ENCODE peak calls at places on chromosomes 12 and 14, in nine cellular contexts. R is B cell, Z is NCI-H2081, X is GM19239, Y is H7, L is frontal cortex, F is EL, T is HS-27A, I is endothelial cell. P is an unnamed sample.

GRCh38 chr12:111193977-111194702 is 174.8 kb downstream of the PHETA1 start:
- DNase-seq in R (no peak), Z (no peak), X (no peak), Y (no peak), L (no peak), F (no peak), T (no peak), I (no peak), P (no peak)

GRCh38 chr12:58774008-58774407 is 146.3 kb downstream of the LRIG3 start:
- DNase-seq in R (no peak), Z (no peak), X (no peak), Y (no peak), L (no peak), F (no peak), T (no peak), I (no peak), P (no peak)

GRCh38 chr12:39813776-39814175 is 194.2 kb upstream of the ABCD2 start:
- DNase-seq in R (no peak), Z (no peak), X (no peak), Y (no peak), L (no peak), F (no peak), T (no peak), I (no peak), P (no peak)

GRCh38 chr12:67991158-67991557 is 1.9 kb downstream of the IFNG-AS1 start:
- DNase-seq in R (peak; percentile 66), Z (no peak), X (no peak), Y (no peak), L (no peak), F (no peak), T (no peak), I (no peak), P (no peak)

GRCh38 chr12:5429741-5430557 is 2.0 kb upstream of the NTF3 start:
- DNase-seq in R (no peak), Z (no peak), X (no peak), Y (peak; percentile 84), L (no peak), F (no peak), T (no peak), I (peak; percentile 6), P (no peak)

GRCh38 chr14:100104523-100105300 is 39.5 kb downstream of the EVL start:
- DNase-seq in R (no peak), Z (no peak), X (no peak), Y (no peak), L (no peak), F (peak; percentile 84), T (peak; percentile 23), I (no peak), P (no peak)

GRCh38 chr14:22262881-22263280 is 326.1 kb downstream of the DAD1 start:
- DNase-seq in R (no peak), Z (no peak), X (no peak), Y (no peak), L (no peak), F (no peak), T (no peak), I (no peak), P (no peak)

GRCh38 chr14:68924392-68925158 is 54.5 kb downstream of the ACTN1 start:
- DNase-seq in R (no peak), Z (no peak), X (no peak), Y (no peak), L (no peak), F (peak; percentile 77), T (no peak), I (no peak), P (no peak)

GRCh38 chr12:24020391-24021163 is 71.1 kb upstream of the SOX5 start:
- DNase-seq in R (no peak), Z (no peak), X (no peak), Y (no peak), L (no peak), F (no peak), T (no peak), I (no peak), P (no peak)

GRCh38 chr14:99724196-99724891 is 40.2 kb downstream of the CYP46A1 start:
- DNase-seq in R (no peak), Z (no peak), X (no peak), Y (peak; percentile 35), L (no peak), F (peak; percentile 24), T (no peak), I (no peak), P (no peak)

GRCh38 chr14:32720927-32721326 is 217.8 kb upstream of the NPAS3 start:
- DNase-seq in R (no peak), Z (no peak), X (no peak), Y (no peak), L (no peak), F (peak; percentile 62), T (no peak), I (no peak), P (no peak)

GRCh38 chr12:86376052-86376451 is 119.9 kb upstream of the MGAT4C start:
- DNase-seq in R (no peak), Z (peak; percentile 59), X (no peak), Y (peak; percentile 1), L (no peak), F (no peak), T (no peak), I (no peak), P (no peak)

GRCh38 chr12:51238037-51238509 is 553 bp upstream of the DAZAP2 start:
- DNase-seq in R (no peak), Z (peak; percentile 37), X (no peak), Y (no peak), L (no peak), F (no peak), T (no peak), I (no peak), P (no peak)

GRCh38 chr12:52132754-52133161 is 53.3 kb downstream of the SMIM41 start:
- DNase-seq in R (no peak), Z (no peak), X (no peak), Y (no peak), L (no peak), F (no peak), T (no peak), I (no peak), P (no peak)

GRCh38 chr14:105273062-105273461 is 24.7 kb downstream of the BTBD6 start:
- DNase-seq in R (no peak), Z (no peak), X (no peak), Y (no peak), L (no peak), F (no peak), T (no peak), I (no peak), P (no peak)

GRCh38 chr12:67876305-67876915 is 112.8 kb upstream of the IFNG-AS1 start:
- DNase-seq in R (no peak), Z (no peak), X (no peak), Y (peak; percentile 16), L (no peak), F (no peak), T (no peak), I (no peak), P (no peak)

GRCh38 chr14:64800000-64800399 is 79.7 kb downstream of the SPTB start:
- DNase-seq in R (no peak), Z (peak; percentile 7), X (no peak), Y (peak; percentile 78), L (no peak), F (peak; percentile 56), T (no peak), I (peak; percentile 50), P (peak; percentile 44)

GRCh38 chr12:67420506-67420905 is 151.3 kb downstream of the CAND1 start:
- DNase-seq in R (no peak), Z (no peak), X (no peak), Y (no peak), L (no peak), F (no peak), T (no peak), I (no peak), P (no peak)

GRCh38 chr14:75184447-75184846 is 8.0 kb upstream of the TMED10 start:
- DNase-seq in R (no peak), Z (no peak), X (no peak), Y (no peak), L (no peak), F (peak; percentile 44), T (no peak), I (no peak), P (no peak)

GRCh38 chr12:69405466-69405865 is 45.9 kb downstream of the YEATS4 start:
- DNase-seq in R (no peak), Z (no peak), X (no peak), Y (no peak), L (no peak), F (peak; percentile 95), T (peak; percentile 93), I (no peak), P (no peak)

GRCh38 chr14:52694761-52695480 is 437 bp downstream of the ERO1A start:
- DNase-seq in R (peak; percentile 72), Z (peak; percentile 41), X (peak; percentile 43), Y (peak; percentile 35), L (peak; percentile 19), F (peak; percentile 58), T (no peak), I (peak; percentile 21), P (no peak)

GRCh38 chr14:71582705-71583104 is 349.5 kb upstream of the RGS6 start:
- DNase-seq in R (no peak), Z (no peak), X (no peak), Y (no peak), L (no peak), F (peak; percentile 84), T (peak; percentile 15), I (no peak), P (no peak)

GRCh38 chr12:77062846-77063461 is 2.4 kb downstream of the E2F7 start:
- DNase-seq in R (no peak), Z (peak; percentile 59), X (peak; percentile 25), Y (no peak), L (no peak), F (peak; percentile 41), T (no peak), I (no peak), P (peak; percentile 38)

GRCh38 chr12:40614923-40615322 is 77.3 kb upstream of the CNTN1 start:
- DNase-seq in R (no peak), Z (no peak), X (no peak), Y (no peak), L (no peak), F (no peak), T (no peak), I (no peak), P (no peak)

GRCh38 chr14:68979021-68979721 is at the start of gene ACTN1:
- DNase-seq in R (no peak), Z (peak; percentile 97), X (peak; percentile 60), Y (peak; percentile 99), L (peak; percentile 87), F (peak; percentile 99), T (peak; percentile 87), I (peak; percentile 77), P (peak; percentile 92)

P was measured in 8988T.